ENCODE peak calls at places on chromosomes 3 and 15, in six cellular contexts. T is AG04450, U is mesendoderm, Y is germinal center, H is EL, L is globus pallidus. D is an unnamed sample.

GRCh38 chr3:116148881-116149530 is 296.3 kb downstream of the LSAMP start:
- DNase-seq in H (peak), U (peak), L (no peak), Y (no peak), T (no peak), D (no peak)

GRCh38 chr3:18512007-18512406 is 86.9 kb upstream of the SATB1 start:
- DNase-seq in U (no peak), L (no peak), T (no peak), Y (peak), H (no peak), D (no peak)

GRCh38 chr3:141450727-141451378 is 36.0 kb upstream of the RASA2 start:
- DNase-seq in T (no peak), Y (no peak), H (no peak), U (no peak), L (no peak), D (no peak)

GRCh38 chr3:163914567-163914966 is 1163.7 kb downstream of the SI start:
- DNase-seq in Y (no peak), T (no peak), U (peak), H (no peak), L (no peak), D (no peak)

GRCh38 chr3:186070996-186071395 is 37.9 kb downstream of the ETV5 start:
- DNase-seq in T (no peak), Y (no peak), H (no peak), L (no peak), U (no peak), D (no peak)

GRCh38 chr3:16399473-16399872 is 114.0 kb downstream of the RFTN1 start:
- DNase-seq in U (peak), L (no peak), T (peak), Y (no peak), H (peak), D (peak)

GRCh38 chr15:84893607-84894006 is 9.1 kb downstream of the SLC28A1 start:
- DNase-seq in U (no peak), H (no peak), T (no peak), Y (no peak), L (no peak), D (no peak)

GRCh38 chr3:40623567-40623966 is 98.8 kb downstream of the ZNF621 start:
- DNase-seq in T (no peak), U (no peak), L (no peak), H (peak), Y (peak), D (no peak)

GRCh38 chr3:52477076-52477895 is 17.9 kb upstream of the STAB1 start:
- DNase-seq in L (no peak), T (no peak), Y (no peak), H (no peak), U (no peak), D (no peak)

GRCh38 chr15:40960926-40961325 is 7.7 kb downstream of the CHAC1 start:
- DNase-seq in Y (no peak), U (no peak), T (no peak), L (no peak), H (no peak), D (no peak)

GRCh38 chr3:146969356-146969755 is 364.2 kb upstream of the PLSCR5 start:
- DNase-seq in U (no peak), H (peak), L (no peak), T (no peak), Y (no peak), D (no peak)

D was measured in left ventricle myocardium inferior.